ENCODE peak calls at places on chromosomes 11 and 22, in five cellular contexts. One of them, this sample, is unnamed.

GRCh38 chr11:77672276-77672675 is 34.7 kb upstream of the CLNS1A start:
- DNase-seq in HCT116: no peak
- DNase-seq in mucosa of descending colon: peak; percentile 53
- DNase-seq in mammary epithelial cell: peak; percentile 38
- DNase-seq in uterus: peak; percentile 36
- DNase-seq in this sample: peak; percentile 61

GRCh38 chr11:112382561-112382960 is 121.9 kb upstream of the PLET1 start:
- DNase-seq in uterus: no peak
- DNase-seq in mammary epithelial cell: no peak
- DNase-seq in mucosa of descending colon: no peak
- DNase-seq in HCT116: no peak
- DNase-seq in this sample: no peak

GRCh38 chr11:116991491-116991890 is 106.7 kb downstream of the SIK3 start:
- DNase-seq in mammary epithelial cell: no peak
- DNase-seq in mucosa of descending colon: no peak
- DNase-seq in uterus: no peak
- DNase-seq in HCT116: no peak
- DNase-seq in this sample: no peak

GRCh38 chr11:76588455-76589325 is 81.9 kb downstream of the LRRC32 start:
- DNase-seq in mammary epithelial cell: peak; percentile 29
- DNase-seq in HCT116: no peak
- DNase-seq in mucosa of descending colon: peak; percentile 62
- DNase-seq in uterus: no peak
- DNase-seq in this sample: no peak

GRCh38 chr11:95682552-95682951 is 107.0 kb downstream of the FAM76B start:
- DNase-seq in HCT116: no peak
- DNase-seq in uterus: no peak
- DNase-seq in mammary epithelial cell: peak; percentile 65
- DNase-seq in mucosa of descending colon: no peak
- DNase-seq in this sample: no peak

GRCh38 chr11:68127791-68128681 is 6.8 kb upstream of the CHKA start:
- DNase-seq in uterus: peak; percentile 72
- DNase-seq in mucosa of descending colon: peak; percentile 68
- DNase-seq in mammary epithelial cell: no peak
- DNase-seq in HCT116: peak; percentile 22
- DNase-seq in this sample: no peak

GRCh38 chr11:1457856-1458255 is 28.7 kb downstream of the MOB2 start:
- DNase-seq in mammary epithelial cell: no peak
- DNase-seq in HCT116: no peak
- DNase-seq in uterus: no peak
- DNase-seq in mucosa of descending colon: no peak
- DNase-seq in this sample: no peak

GRCh38 chr11:69598147-69598546 is 42.8 kb upstream of the CCND1 start:
- DNase-seq in uterus: no peak
- DNase-seq in HCT116: no peak
- DNase-seq in mucosa of descending colon: peak; percentile 17
- DNase-seq in mammary epithelial cell: no peak
- DNase-seq in this sample: no peak

GRCh38 chr11:122439911-122440782 is 215.4 kb upstream of the UBASH3B start:
- DNase-seq in uterus: peak; percentile 40
- DNase-seq in mucosa of descending colon: no peak
- DNase-seq in HCT116: no peak
- DNase-seq in mammary epithelial cell: no peak
- DNase-seq in this sample: no peak
- H3K4me3 ChIP-seq in uterus: peak overlapping the region; percentile 42
- H3K4me3 ChIP-seq in mucosa of descending colon: no peak overlapping the region
- H3K4me3 ChIP-seq in HCT116: no peak overlapping the region
- H3K4me3 ChIP-seq in mammary epithelial cell: no peak overlapping the region
- H3K4me3 ChIP-seq in this sample: peak overlapping the region; percentile 23

GRCh38 chr22:36180038-36180880 is 19.7 kb upstream of the APOL3 start:
- DNase-seq in uterus: peak; percentile 85
- DNase-seq in mucosa of descending colon: peak; percentile 95
- DNase-seq in mammary epithelial cell: peak; percentile 35
- DNase-seq in HCT116: peak; percentile 42
- DNase-seq in this sample: no peak
- TF ChIP-seq CTCF in uterus: peak; percentile 79
- TF ChIP-seq CTCF in mucosa of descending colon: peak; percentile 78
- TF ChIP-seq CTCF in mammary epithelial cell: peak; percentile 91
- TF ChIP-seq CTCF in HCT116: peak; percentile 89
- TF ChIP-seq CTCF in this sample: peak; percentile 85

GRCh38 chr11:18314794-18315523 is 7.0 kb downstream of the HPS5 start:
- DNase-seq in HCT116: no peak
- DNase-seq in mucosa of descending colon: no peak
- DNase-seq in mammary epithelial cell: no peak
- DNase-seq in uterus: no peak
- DNase-seq in this sample: no peak
- H3K4me3 ChIP-seq in HCT116: no peak overlapping the region
- H3K4me3 ChIP-seq in mucosa of descending colon: no peak overlapping the region
- H3K4me3 ChIP-seq in mammary epithelial cell: no peak overlapping the region
- H3K4me3 ChIP-seq in uterus: no peak overlapping the region
- H3K4me3 ChIP-seq in this sample: no peak overlapping the region

GRCh38 chr22:23155831-23156230 is 10.6 kb downstream of the RAB36 start:
- DNase-seq in uterus: no peak
- DNase-seq in HCT116: no peak
- DNase-seq in mammary epithelial cell: no peak
- DNase-seq in mucosa of descending colon: no peak
- DNase-seq in this sample: no peak

GRCh38 chr22:23157560-23158515 is 12.6 kb downstream of the RAB36 start:
- DNase-seq in HCT116: no peak
- DNase-seq in uterus: no peak
- DNase-seq in mammary epithelial cell: no peak
- DNase-seq in mucosa of descending colon: no peak
- DNase-seq in this sample: no peak

GRCh38 chr22:23154461-23154860 is 9.2 kb downstream of the RAB36 start:
- DNase-seq in HCT116: no peak
- DNase-seq in mammary epithelial cell: no peak
- DNase-seq in mucosa of descending colon: no peak
- DNase-seq in uterus: no peak
- DNase-seq in this sample: no peak

GRCh38 chr22:23155143-23155542 is 9.9 kb downstream of the RAB36 start:
- DNase-seq in HCT116: no peak
- DNase-seq in mammary epithelial cell: no peak
- DNase-seq in mucosa of descending colon: no peak
- DNase-seq in uterus: no peak
- DNase-seq in this sample: no peak

GRCh38 chr22:23156286-23156685 is 11.0 kb downstream of the RAB36 start:
- DNase-seq in uterus: no peak
- DNase-seq in mammary epithelial cell: no peak
- DNase-seq in HCT116: no peak
- DNase-seq in mucosa of descending colon: no peak
- DNase-seq in this sample: no peak
- TF ChIP-seq CTCF in uterus: no peak
- TF ChIP-seq CTCF in mammary epithelial cell: no peak
- TF ChIP-seq CTCF in HCT116: peak; percentile 10
- TF ChIP-seq CTCF in mucosa of descending colon: no peak
- TF ChIP-seq CTCF in this sample: no peak

GRCh38 chr22:23684561-23685031 is 6.2 kb upstream of the RGL4 start:
- DNase-seq in uterus: peak; percentile 5
- DNase-seq in mammary epithelial cell: no peak
- DNase-seq in mucosa of descending colon: no peak
- DNase-seq in HCT116: no peak
- DNase-seq in this sample: no peak
- H3K4me3 ChIP-seq in uterus: no peak overlapping the region
- H3K4me3 ChIP-seq in mammary epithelial cell: no peak overlapping the region
- H3K4me3 ChIP-seq in mucosa of descending colon: no peak overlapping the region
- H3K4me3 ChIP-seq in HCT116: no peak overlapping the region
- H3K4me3 ChIP-seq in this sample: no peak overlapping the region

DNA sequence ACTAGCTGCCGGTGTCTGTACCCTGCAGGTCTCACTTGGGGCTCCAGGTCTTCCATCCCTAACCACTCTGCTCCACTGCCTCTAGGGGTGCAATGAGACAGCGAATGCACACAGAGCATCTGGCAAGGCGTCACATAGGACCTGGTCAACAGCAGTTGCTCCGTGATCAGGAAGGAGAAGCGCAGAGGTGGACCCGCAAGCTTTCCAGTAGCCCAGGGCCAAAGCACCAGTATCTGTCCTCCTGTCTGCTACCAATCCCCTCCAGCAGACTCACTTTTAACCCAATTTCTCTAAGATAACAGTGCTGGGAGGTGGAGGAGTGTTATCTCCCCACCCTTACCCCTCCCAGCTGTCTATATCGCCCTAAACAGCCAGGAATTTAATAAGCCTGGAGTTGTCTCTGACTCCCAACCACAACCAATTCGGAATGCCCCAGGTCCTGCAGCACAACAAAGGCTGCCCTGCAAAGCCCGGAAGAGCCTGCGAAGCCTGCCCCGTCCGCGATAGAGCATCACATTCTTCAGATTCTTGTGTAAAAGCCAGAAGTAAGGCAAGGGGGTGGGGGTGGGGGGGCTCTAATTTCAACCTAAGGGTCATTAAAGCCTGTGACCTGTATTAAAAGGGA is 19.3 kb downstream of the MYH9 start:
- DNase-seq in HCT116: no peak
- DNase-seq in mammary epithelial cell: peak; percentile 77
- DNase-seq in mucosa of descending colon: no peak
- DNase-seq in uterus: no peak
- DNase-seq in this sample: peak; percentile 67
- TF ChIP-seq CTCF in HCT116: peak; percentile 6
- TF ChIP-seq CTCF in mammary epithelial cell: peak; percentile 44
- TF ChIP-seq CTCF in mucosa of descending colon: no peak
- TF ChIP-seq CTCF in uterus: no peak
- TF ChIP-seq CTCF in this sample: peak; percentile 4

GRCh38 chr11:134068829-134069425 is at the start of gene JAM3:
- DNase-seq in mucosa of descending colon: peak; percentile 81
- DNase-seq in uterus: peak; percentile 97
- DNase-seq in mammary epithelial cell: peak; percentile 72
- DNase-seq in HCT116: no peak
- DNase-seq in this sample: peak; percentile 77
- H3K4me3 ChIP-seq in mucosa of descending colon: no peak within 1 kb of the TSS
- H3K4me3 ChIP-seq in uterus: peak within 1 kb of the TSS; percentile 41
- H3K4me3 ChIP-seq in mammary epithelial cell: peak within 1 kb of the TSS; percentile 69
- H3K4me3 ChIP-seq in HCT116: no peak within 1 kb of the TSS
- H3K4me3 ChIP-seq in this sample: peak within 1 kb of the TSS; percentile 77

DNA sequence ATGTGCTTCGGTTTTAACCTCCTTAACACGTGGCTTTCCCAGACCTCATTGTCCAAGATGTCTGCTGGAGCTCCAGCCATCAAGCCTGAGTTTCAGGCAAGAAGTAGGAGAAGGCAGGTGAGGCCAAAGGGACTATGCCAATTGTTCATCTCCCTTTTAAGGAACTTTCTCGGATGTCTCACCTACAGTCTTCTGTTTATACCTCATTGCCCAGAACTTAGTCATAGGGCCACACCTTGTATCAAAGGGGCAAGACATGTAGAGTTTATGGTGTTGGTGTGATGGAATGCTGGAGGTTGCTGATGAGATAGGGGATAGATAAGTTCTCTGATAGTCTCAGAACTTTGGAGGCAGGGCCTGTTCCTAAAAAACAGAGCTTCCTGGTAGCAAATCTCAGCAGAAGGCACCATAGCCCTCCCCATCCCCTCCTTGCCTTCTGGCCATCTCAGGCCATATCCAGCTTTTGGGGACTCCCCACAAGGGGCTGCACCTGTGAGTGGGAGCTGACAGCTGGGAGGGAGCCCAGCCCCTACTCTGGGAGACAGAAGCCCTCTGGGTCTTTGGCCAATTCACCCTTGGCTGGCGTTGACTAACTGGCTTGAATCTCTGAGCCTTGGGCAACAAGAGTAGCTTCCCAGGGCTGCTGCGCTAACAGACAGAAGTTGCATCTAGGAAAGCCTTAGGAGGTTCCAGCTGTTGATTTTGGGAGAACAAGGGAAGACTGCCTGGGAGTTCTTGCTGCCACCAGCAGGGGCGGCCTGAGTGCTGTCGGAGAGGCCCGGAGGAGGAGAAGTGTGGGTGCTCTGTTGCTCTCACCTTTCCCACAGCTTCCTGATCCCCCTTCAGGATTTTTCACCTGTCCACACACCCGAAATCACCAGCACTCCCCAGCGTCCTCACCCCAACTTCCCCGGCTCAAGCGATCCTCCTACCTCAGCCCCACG is 149.8 kb upstream of the THY1 start:
- DNase-seq in uterus: no peak
- DNase-seq in mucosa of descending colon: no peak
- DNase-seq in HCT116: peak; percentile 43
- DNase-seq in mammary epithelial cell: peak; percentile 87
- DNase-seq in this sample: no peak
- TF ChIP-seq CTCF in uterus: no peak
- TF ChIP-seq CTCF in mucosa of descending colon: no peak
- TF ChIP-seq CTCF in HCT116: peak; percentile 49
- TF ChIP-seq CTCF in mammary epithelial cell: no peak
- TF ChIP-seq CTCF in this sample: no peak

GRCh38 chr11:26992031-26992541 is 1.8 kb upstream of the FIBIN start:
- DNase-seq in uterus: no peak
- DNase-seq in mammary epithelial cell: peak; percentile 88
- DNase-seq in mucosa of descending colon: no peak
- DNase-seq in HCT116: no peak
- DNase-seq in this sample: no peak
- H3K4me3 ChIP-seq in uterus: no peak overlapping the region
- H3K4me3 ChIP-seq in mammary epithelial cell: no peak overlapping the region
- H3K4me3 ChIP-seq in mucosa of descending colon: no peak overlapping the region
- H3K4me3 ChIP-seq in HCT116: no peak overlapping the region
- H3K4me3 ChIP-seq in this sample: no peak overlapping the region